ENCODE peak calls at places on chromosomes 13 and 19, in six cellular contexts. K, T, L, S, J and I are unnamed samples.

GRCh38 chr19:28171983-28172382 is 1041.0 kb downstream of the UQCRFS1 start:
- DNase-seq in K (no peak), T (no peak), L (no peak), S (no peak), J (no peak), I (no peak)

GRCh38 chr13:51291341-51291740 is 48.1 kb upstream of the SERPINE3 start:
- DNase-seq in K (no peak), T (no peak), L (peak; percentile 30), S (no peak), J (no peak), I (no peak)

GRCh38 chr19:12847159-12848139 is 9.1 kb downstream of the MAST1 start:
- DNase-seq in K (peak; percentile 80), T (peak; percentile 83), L (peak; percentile 92), S (peak; percentile 71), J (peak; percentile 71), I (peak; percentile 64)

GRCh38 chr19:34306213-34306661 is 51.9 kb downstream of the GARRE1 start:
- DNase-seq in K (no peak), T (no peak), L (no peak), S (no peak), J (no peak), I (no peak)

GRCh38 chr13:103009061-103009840 is 57.0 kb downstream of the SLC10A2 start:
- DNase-seq in K (no peak), T (no peak), L (no peak), S (peak; percentile 60), J (no peak), I (no peak)

GRCh38 chr19:16369664-16370576 is 45.3 kb downstream of the KLF2 start:
- DNase-seq in K (peak; percentile 70), T (peak; percentile 37), L (no peak), S (no peak), J (no peak), I (no peak)

GRCh38 chr13:109779876-109780516 is 6.4 kb downstream of the IRS2 start:
- DNase-seq in K (no peak), T (no peak), L (no peak), S (no peak), J (no peak), I (no peak)

GRCh38 chr19:46384396-46384795 is 29.0 kb downstream of the CCDC8 start:
- DNase-seq in K (no peak), T (no peak), L (no peak), S (no peak), J (no peak), I (no peak)